ENCODE peak calls at places on chromosome 1, in five cellular contexts. One of them, this sample, is unnamed.

GRCh38 chr1:42951588-42951987 is 7.1 kb downstream of the SLC2A1 start:
- DNase-seq in retina: no peak
- DNase-seq in stimulated activated CD4-positive, alpha-beta T cell treated with anti-CD3 and anti-CD28 coated beads, Interleukin-4, amount 100 ng/mL, for 4 hours: no peak
- DNase-seq in cerebellum: no peak
- DNase-seq in iris pigment epithelial cell: no peak
- DNase-seq in this sample: no peak

GRCh38 chr1:211951856-211952255 is 83.5 kb downstream of the INTS7 start:
- DNase-seq in retina: no peak
- DNase-seq in stimulated activated CD4-positive, alpha-beta T cell treated with anti-CD3 and anti-CD28 coated beads, Interleukin-4, amount 100 ng/mL, for 4 hours: no peak
- DNase-seq in cerebellum: no peak
- DNase-seq in iris pigment epithelial cell: peak; percentile 81
- DNase-seq in this sample: no peak

GRCh38 chr1:154801612-154802011 is 68.5 kb downstream of the KCNN3 start:
- DNase-seq in retina: no peak
- DNase-seq in stimulated activated CD4-positive, alpha-beta T cell treated with anti-CD3 and anti-CD28 coated beads, Interleukin-4, amount 100 ng/mL, for 4 hours: no peak
- DNase-seq in cerebellum: no peak
- DNase-seq in iris pigment epithelial cell: no peak
- DNase-seq in this sample: no peak

GRCh38 chr1:121413817-121414216 is 229.0 kb downstream of the SRGAP2C start:
- DNase-seq in stimulated activated CD4-positive, alpha-beta T cell treated with anti-CD3 and anti-CD28 coated beads, Interleukin-4, amount 100 ng/mL, for 4 hours: no peak
- DNase-seq in cerebellum: no peak
- DNase-seq in iris pigment epithelial cell: peak; percentile 20
- DNase-seq in retina: no peak
- DNase-seq in this sample: no peak

GRCh38 chr1:77412069-77412793 is 130.4 kb downstream of the AK5 start:
- DNase-seq in stimulated activated CD4-positive, alpha-beta T cell treated with anti-CD3 and anti-CD28 coated beads, Interleukin-4, amount 100 ng/mL, for 4 hours: no peak
- DNase-seq in cerebellum: no peak
- DNase-seq in iris pigment epithelial cell: peak; percentile 46
- DNase-seq in retina: no peak
- DNase-seq in this sample: no peak

GRCh38 chr1:162019006-162019405 is 4.7 kb downstream of the OLFML2B start:
- DNase-seq in stimulated activated CD4-positive, alpha-beta T cell treated with anti-CD3 and anti-CD28 coated beads, Interleukin-4, amount 100 ng/mL, for 4 hours: no peak
- DNase-seq in iris pigment epithelial cell: peak; percentile 77
- DNase-seq in cerebellum: no peak
- DNase-seq in retina: no peak
- DNase-seq in this sample: no peak

GRCh38 chr1:8602471-8603219 is 214.8 kb downstream of the RERE start:
- DNase-seq in iris pigment epithelial cell: no peak
- DNase-seq in stimulated activated CD4-positive, alpha-beta T cell treated with anti-CD3 and anti-CD28 coated beads, Interleukin-4, amount 100 ng/mL, for 4 hours: no peak
- DNase-seq in cerebellum: no peak
- DNase-seq in retina: peak; percentile 65
- DNase-seq in this sample: no peak

GRCh38 chr1:216721878-216722277 is 1.4 kb downstream of the ESRRG start:
- DNase-seq in iris pigment epithelial cell: no peak
- DNase-seq in stimulated activated CD4-positive, alpha-beta T cell treated with anti-CD3 and anti-CD28 coated beads, Interleukin-4, amount 100 ng/mL, for 4 hours: no peak
- DNase-seq in cerebellum: no peak
- DNase-seq in retina: peak; percentile 47
- DNase-seq in this sample: no peak

GRCh38 chr1:37033355-37034291 is 692 bp downstream of the GRIK3 start:
- DNase-seq in iris pigment epithelial cell: no peak
- DNase-seq in retina: peak; percentile 65
- DNase-seq in stimulated activated CD4-positive, alpha-beta T cell treated with anti-CD3 and anti-CD28 coated beads, Interleukin-4, amount 100 ng/mL, for 4 hours: no peak
- DNase-seq in cerebellum: no peak
- DNase-seq in this sample: peak; percentile 42

GRCh38 chr1:100009458-100009857 is 39.7 kb downstream of the SLC35A3 start:
- DNase-seq in cerebellum: no peak
- DNase-seq in iris pigment epithelial cell: peak; percentile 59
- DNase-seq in retina: no peak
- DNase-seq in stimulated activated CD4-positive, alpha-beta T cell treated with anti-CD3 and anti-CD28 coated beads, Interleukin-4, amount 100 ng/mL, for 4 hours: no peak
- DNase-seq in this sample: no peak